ENCODE peak calls at places on chromosomes 1 and 21, in eight cellular contexts. O is right lobe of liver; W is GF-D8; S is amniotic stem cell; N is activated gamma-delta T cell; X is heart right ventricle; Y is naive thymus-derived CD8-positive, alpha-beta T cell; C is GM12891. P is an unnamed sample.

GRCh38 chr1:13730751-13731482 is 30.9 kb downstream of the PRDM2 start:
- DNase-seq in X (no peak), Y (peak), N (peak), O (no peak), C (peak), W (peak), S (no peak), P (peak)

GRCh38 chr1:153565529-153566374 is at the start of gene S100A2:
- DNase-seq in Y (no peak), W (no peak), N (no peak), O (no peak), C (peak), X (no peak), S (peak), P (peak)

GRCh38 chr1:161223805-161224694 is 622 bp upstream of the APOA2 start:
- DNase-seq in X (no peak), Y (no peak), W (no peak), O (peak), C (no peak), S (no peak), N (no peak), P (no peak)

GRCh38 chr1:20448626-20449215 is 37.3 kb downstream of the CAMK2N1 start:
- DNase-seq in S (no peak), Y (no peak), W (no peak), O (no peak), X (no peak), C (no peak), N (no peak), P (no peak)

GRCh38 chr21:45581322-45581712 is 39.1 kb upstream of the SLC19A1 start:
- DNase-seq in O (peak), N (no peak), S (no peak), X (no peak), Y (no peak), W (no peak), C (no peak), P (no peak)

GRCh38 chr1:117595993-117596720 is 9.7 kb upstream of the TENT5C start:
- DNase-seq in C (no peak), Y (no peak), O (peak), N (no peak), X (no peak), S (no peak), W (peak), P (no peak)

GRCh38 chr1:193476748-193477147 is 290.3 kb upstream of the B3GALT2 start:
- DNase-seq in O (no peak), W (no peak), S (no peak), C (no peak), N (no peak), X (no peak), Y (no peak), P (no peak)

GRCh38 chr1:15684468-15685283 is 556 bp downstream of the PLEKHM2 start:
- DNase-seq in Y (peak), S (no peak), O (peak), C (peak), X (peak), N (no peak), W (no peak), P (peak)

GRCh38 chr1:88867743-88868521 is 23.4 kb downstream of the GTF2B start:
- DNase-seq in O (no peak), X (no peak), C (no peak), N (no peak), Y (no peak), W (no peak), S (no peak), P (no peak)

GRCh38 chr1:61244114-61244513 is 161.8 kb downstream of the NFIA start:
- DNase-seq in N (no peak), C (no peak), S (no peak), Y (no peak), O (no peak), W (no peak), X (no peak), P (no peak)

GRCh38 chr1:147079400-147080012 is 92.8 kb downstream of the PRKAB2 start:
- DNase-seq in W (no peak), Y (peak), X (no peak), N (no peak), S (no peak), O (no peak), C (no peak), P (no peak)

GRCh38 chr1:83508485-83509151 is 490.3 kb downstream of the TTLL7 start:
- DNase-seq in Y (peak), C (no peak), W (no peak), O (peak), N (no peak), S (peak), X (no peak), P (no peak)

GRCh38 chr1:23475134-23475628 is 8.8 kb downstream of the ASAP3 start:
- DNase-seq in C (no peak), N (no peak), S (peak), W (no peak), X (no peak), O (peak), Y (no peak), P (no peak)

GRCh38 chr1:185556551-185556950 is 177.6 kb upstream of the HMCN1 start:
- DNase-seq in N (no peak), Y (no peak), X (no peak), O (no peak), C (no peak), W (no peak), S (no peak), P (no peak)

GRCh38 chr1:155006601-155007101 is 4.0 kb downstream of the ZBTB7B start:
- DNase-seq in Y (peak), X (no peak), O (peak), C (no peak), W (peak), S (no peak), N (no peak), P (no peak)

GRCh38 chr1:11640101-11640500 is 14.1 kb downstream of the FBXO2 start:
- DNase-seq in W (no peak), C (no peak), X (no peak), Y (no peak), S (no peak), O (no peak), N (no peak), P (no peak)

P was measured in psoas muscle.